ENCODE peak calls at places on chromosomes 13 and 19, in eight cellular contexts. L, R, G, F, Y, X, W and A are unnamed samples.

GRCh38 chr13:98470920-98471319 is 106.0 kb downstream of the STK24 start:
- DNase-seq in L (no peak), R (no peak), G (no peak), F (no peak), Y (no peak), X (no peak), W (no peak), A (no peak)

GRCh38 chr13:111319998-111320911 is at the start of gene TEX29:
- DNase-seq in L (no peak), R (no peak), G (no peak), F (no peak), Y (no peak), X (no peak), W (no peak), A (no peak)

GRCh38 chr19:38662508-38663155 is 15.2 kb downstream of the ACTN4 start:
- DNase-seq in L (no peak), R (no peak), G (no peak), F (no peak), Y (no peak), X (no peak), W (no peak), A (no peak)

GRCh38 chr13:33578786-33579185 is 239.2 kb upstream of the RFC3 start:
- DNase-seq in L (no peak), R (no peak), G (no peak), F (no peak), Y (no peak), X (no peak), W (no peak), A (no peak)

GRCh38 chr13:51731759-51732158 is 72.2 kb downstream of the DHRS12 start:
- DNase-seq in L (no peak), R (no peak), G (no peak), F (peak; percentile 40), Y (no peak), X (no peak), W (peak; percentile 4), A (no peak)

GRCh38 chr13:34357435-34358232 is 539.7 kb downstream of the RFC3 start:
- DNase-seq in L (no peak), R (no peak), G (no peak), F (peak; percentile 46), Y (no peak), X (peak; percentile 70), W (no peak), A (no peak)

GRCh38 chr13:52414963-52415362 is 9.0 kb upstream of the THSD1 start:
- DNase-seq in L (no peak), R (no peak), G (no peak), F (no peak), Y (no peak), X (no peak), W (no peak), A (no peak)

GRCh38 chr19:49362926-49363264 is 679 bp upstream of the TEAD2 start:
- DNase-seq in L (peak; percentile 23), R (peak; percentile 61), G (peak; percentile 69), F (no peak), Y (peak; percentile 47), X (peak; percentile 52), W (no peak), A (no peak)

GRCh38 chr13:97798836-97799235 is 154.6 kb upstream of the IPO5 start:
- DNase-seq in L (no peak), R (no peak), G (no peak), F (no peak), Y (no peak), X (peak; percentile 14), W (no peak), A (no peak)

DNA sequence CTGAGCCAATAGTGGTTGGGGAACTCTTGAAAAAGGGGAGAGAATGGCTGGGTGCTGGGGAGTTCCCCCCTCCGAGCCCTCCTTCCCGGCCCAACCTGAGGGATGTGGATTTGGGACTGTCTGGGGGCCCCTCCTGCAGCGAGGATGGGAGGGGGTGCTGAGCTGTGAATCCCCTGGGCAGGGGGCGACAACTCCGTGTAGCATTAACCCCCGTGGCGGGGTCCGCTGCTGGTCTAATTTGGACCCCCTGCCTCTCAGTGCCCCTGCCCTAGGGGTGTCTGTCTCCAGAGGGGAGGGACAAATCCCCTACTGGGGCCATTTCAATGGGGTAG is 9.7 kb downstream of the MIDN start:
- DNase-seq in L (no peak), R (no peak), G (no peak), F (no peak), Y (no peak), X (no peak), W (no peak), A (no peak)
- TF ChIP-seq POLR2A in L (no peak), R (no peak), G (no peak), F (no peak), Y (no peak), X (no peak), W (no peak), A (no peak)

GRCh38 chr19:4559569-4559968 is at the start of gene SEMA6B:
- DNase-seq in L (no peak), R (no peak), G (peak; percentile 76), F (no peak), Y (no peak), X (peak; percentile 65), W (no peak), A (no peak)
- TF ChIP-seq POLR2A in L (peak; percentile 43), R (peak; percentile 41), G (no peak), F (no peak), Y (peak; percentile 21), X (no peak), W (no peak), A (no peak)

GRCh38 chr13:24921881-24922280 is 157.9 kb downstream of the RNF17 start:
- DNase-seq in L (no peak), R (no peak), G (no peak), F (no peak), Y (no peak), X (no peak), W (no peak), A (no peak)

GRCh38 chr13:24923305-24923640 is 159.3 kb downstream of the RNF17 start:
- DNase-seq in L (no peak), R (no peak), G (no peak), F (peak; percentile 82), Y (no peak), X (no peak), W (peak; percentile 4), A (peak; percentile 81)

GRCh38 chr13:24925318-24926231 is 161.6 kb downstream of the RNF17 start:
- DNase-seq in L (no peak), R (no peak), G (no peak), F (no peak), Y (no peak), X (no peak), W (no peak), A (no peak)

GRCh38 chr13:24921003-24921402 is 157.0 kb downstream of the RNF17 start:
- DNase-seq in L (no peak), R (no peak), G (no peak), F (no peak), Y (no peak), X (no peak), W (no peak), A (no peak)

DNA sequence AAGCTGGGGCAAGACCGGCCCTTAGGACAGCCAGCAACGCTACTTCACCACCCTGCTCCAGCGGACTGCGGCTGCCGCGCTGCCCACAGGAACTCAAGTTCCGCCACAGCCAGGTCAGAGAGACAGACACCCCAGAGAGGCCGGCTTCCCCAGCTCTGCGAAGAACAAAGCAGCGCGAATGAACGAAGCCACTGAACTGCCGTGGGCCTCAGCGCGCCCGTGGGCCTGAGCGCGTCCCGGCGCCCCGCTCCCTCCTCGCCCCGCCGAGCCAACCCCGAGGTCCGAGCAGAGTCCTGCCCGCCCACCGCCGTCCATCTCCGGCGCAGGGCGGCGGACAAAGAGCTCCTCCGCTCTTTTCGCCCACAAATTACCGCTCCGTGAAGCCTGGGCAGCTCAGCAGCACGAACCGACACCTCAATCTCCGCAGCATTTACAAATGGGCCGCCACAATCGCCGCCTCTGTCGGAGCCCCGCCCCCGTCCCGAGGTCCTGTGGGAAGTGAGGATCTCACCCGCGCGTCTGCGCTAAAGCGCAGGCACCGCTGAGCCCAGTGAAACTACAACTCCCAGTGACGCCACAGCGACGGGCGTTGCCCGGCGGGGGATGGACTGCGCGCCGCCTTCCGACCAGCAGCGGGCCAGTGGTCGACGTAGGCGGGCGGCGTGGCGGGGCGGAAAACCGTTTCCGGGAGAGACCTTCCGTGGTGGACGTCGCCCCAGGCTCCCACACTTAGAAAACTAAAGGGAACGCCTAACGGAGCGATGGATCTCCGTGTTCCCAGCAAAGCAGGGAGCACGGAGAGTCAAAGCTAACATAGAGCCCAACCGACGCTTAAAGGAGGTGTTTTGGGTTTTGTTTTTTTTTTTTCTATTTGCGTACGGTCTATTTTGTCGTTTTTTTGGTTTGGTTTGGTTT is 158.7 kb downstream of the RNF17 start:
- DNase-seq in L (peak; percentile 95), R (peak; percentile 97), G (peak; percentile 99), F (peak; percentile 99), Y (peak; percentile 98), X (peak; percentile 98), W (peak; percentile 65), A (peak; percentile 98)
- TF ChIP-seq POLR2A in L (peak; percentile 75), R (peak; percentile 84), G (no peak), F (peak; percentile 97), Y (peak; percentile 84), X (peak; percentile 93), W (peak; percentile 77), A (peak; percentile 98)

GRCh38 chr19:44958090-44958489 is 2.9 kb downstream of the CLPTM1 start:
- DNase-seq in L (no peak), R (no peak), G (no peak), F (no peak), Y (no peak), X (peak; percentile 70), W (no peak), A (no peak)

GRCh38 chr19:44951179-44952159 is 3.7 kb upstream of the CLPTM1 start:
- DNase-seq in L (peak; percentile 56), R (peak; percentile 77), G (peak; percentile 41), F (peak; percentile 76), Y (peak; percentile 54), X (peak; percentile 78), W (peak; percentile 94), A (peak; percentile 89)

GRCh38 chr19:44954278-44954648 is 917 bp upstream of the CLPTM1 start:
- DNase-seq in L (no peak), R (no peak), G (no peak), F (no peak), Y (no peak), X (no peak), W (no peak), A (no peak)

GRCh38 chr19:44955500-44956439 is 590 bp downstream of the CLPTM1 start:
- DNase-seq in L (no peak), R (no peak), G (no peak), F (no peak), Y (no peak), X (no peak), W (no peak), A (peak; percentile 46)

DNA sequence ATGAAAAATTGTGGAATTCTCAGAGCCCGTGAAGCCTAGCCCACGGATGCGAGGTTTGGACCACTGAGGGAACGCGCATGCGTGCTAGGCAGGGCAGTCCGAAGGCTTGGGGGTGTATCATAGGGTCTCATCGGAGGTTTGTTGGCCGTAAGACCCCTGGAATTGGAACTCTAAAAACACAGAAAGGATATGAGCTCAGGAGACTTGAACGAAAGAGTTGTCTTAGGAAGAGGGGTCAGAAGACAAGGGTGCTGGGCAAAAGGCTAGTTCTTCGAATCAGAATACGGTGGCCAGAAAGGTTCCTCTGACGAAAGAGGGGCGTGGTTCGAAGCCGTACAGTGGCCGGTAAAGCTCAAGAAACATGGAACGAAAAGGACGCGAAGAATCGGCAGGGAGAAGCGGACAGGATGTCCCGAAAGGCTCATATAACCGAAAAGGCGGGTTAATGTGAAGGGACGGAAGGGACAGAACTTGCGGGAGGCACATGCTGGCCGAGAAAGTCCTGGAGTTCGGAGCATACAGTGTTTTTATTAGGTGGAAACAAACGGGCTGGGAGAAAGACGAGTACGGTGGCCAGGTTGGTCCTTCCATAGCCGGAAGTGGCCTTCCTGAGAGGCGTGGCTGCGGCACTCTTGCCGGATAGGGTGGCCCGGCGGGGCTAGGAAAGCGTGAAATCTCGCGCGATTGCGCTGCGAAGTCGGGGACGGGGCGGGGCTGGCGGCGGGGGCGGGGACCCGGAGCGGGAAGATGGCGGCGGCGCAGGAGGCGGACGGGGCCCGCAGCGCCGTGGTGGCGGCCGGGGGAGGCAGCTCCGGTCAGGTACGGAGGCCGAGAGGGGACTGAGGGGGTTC is at the start of gene CLPTM1:
- DNase-seq in L (peak; percentile 96), R (peak; percentile 98), G (peak; percentile 98), F (peak; percentile 93), Y (peak; percentile 97), X (peak; percentile 97), W (peak; percentile 100), A (peak; percentile 99)
- TF ChIP-seq POLR2A in L (peak; percentile 59), R (peak; percentile 87), G (no peak), F (peak; percentile 60), Y (peak; percentile 81), X (peak; percentile 69), W (peak; percentile 76), A (peak; percentile 95)